ENCODE peak calls at places on chromosomes 13 and 19, in ten cellular contexts. I, J, Y, U, Q, X, E, P, N and B are unnamed samples.

GRCh38 chr13:101751488-101751887 is 299.0 kb downstream of the ITGBL1 start:
- DNase-seq in I (no peak), P (no peak), N (no peak), Y (no peak), Q (peak), U (no peak), E (no peak), J (no peak), X (no peak), B (no peak)

GRCh38 chr19:17475541-17476115 is 5.3 kb downstream of the SLC27A1 start:
- DNase-seq in P (no peak), U (peak), Y (no peak), N (no peak), E (no peak), I (no peak), Q (no peak), X (no peak), J (no peak), B (peak)

GRCh38 chr19:44580366-44580895 is 32.9 kb upstream of the IGSF23 start:
- DNase-seq in Y (no peak), Q (no peak), N (no peak), X (no peak), J (no peak), I (no peak), E (no peak), U (no peak), P (no peak), B (no peak)

GRCh38 chr13:36475468-36475867 is 43.2 kb downstream of the CCNA1 start:
- DNase-seq in I (no peak), Q (peak), U (no peak), J (no peak), P (no peak), Y (no peak), E (no peak), N (no peak), X (no peak), B (no peak)

GRCh38 chr13:110644892-110645521 is 29.7 kb downstream of the NAXD start:
- DNase-seq in Q (peak), P (peak), X (peak), N (no peak), J (peak), U (peak), Y (peak), I (peak), E (peak), B (peak)

GRCh38 chr19:18610245-18610555 is 2.5 kb upstream of the TMEM59L start:
- DNase-seq in I (no peak), N (no peak), U (no peak), Y (no peak), X (no peak), E (no peak), Q (no peak), P (no peak), J (no peak), B (no peak)

GRCh38 chr19:12952488-12953455 is 4.3 kb downstream of the GADD45GIP1 start:
- DNase-seq in E (no peak), J (no peak), Y (no peak), I (no peak), Q (no peak), U (no peak), P (no peak), N (no peak), X (no peak), B (peak)

GRCh38 chr19:9610484-9611113 is 10.4 kb downstream of the ZNF561 start:
- DNase-seq in Q (no peak), U (no peak), X (no peak), E (no peak), P (no peak), I (no peak), Y (no peak), N (no peak), J (no peak), B (no peak)

GRCh38 chr13:33536639-33537425 is 251.3 kb upstream of the STARD13 start:
- DNase-seq in Q (no peak), X (no peak), J (no peak), Y (no peak), P (no peak), N (no peak), I (no peak), E (no peak), U (no peak), B (no peak)

GRCh38 chr19:12774588-12775555 is at the start of gene HOOK2:
- DNase-seq in E (peak), J (peak), U (peak), I (no peak), Q (peak), Y (no peak), X (no peak), N (no peak), P (no peak), B (no peak)

GRCh38 chr13:114063545-114064515 is 68.6 kb downstream of the RASA3 start:
- DNase-seq in J (peak), X (no peak), P (no peak), E (no peak), N (no peak), Y (no peak), U (peak), I (no peak), Q (no peak), B (peak)

GRCh38 chr13:79290595-79291244 is 115.3 kb downstream of the RBM26 start:
- DNase-seq in X (no peak), J (no peak), I (no peak), E (no peak), U (peak), P (no peak), N (no peak), Q (no peak), Y (no peak), B (no peak)

GRCh38 chr19:51688665-51689571 is 4.2 kb upstream of the SPACA6 start:
- DNase-seq in Y (no peak), Q (peak), X (peak), U (peak), J (peak), E (peak), N (no peak), P (peak), I (peak), B (peak)

GRCh38 chr19:35045667-35046300 is 4.3 kb downstream of the HPN start:
- DNase-seq in X (no peak), E (no peak), U (no peak), Y (no peak), Q (peak), P (peak), N (no peak), J (no peak), I (no peak), B (no peak)